ENCODE peak calls at places on chromosomes 13 and 19, in six cellular contexts. One of them, this sample, is unnamed.

GRCh38 chr19:48695743-48696352 is at the start of gene FUT2:
- DNase-seq in NCI-H774: peak; percentile 70
- DNase-seq in WTC11: peak; percentile 70
- DNase-seq in A549: no peak
- DNase-seq in NCI-H460: no peak
- DNase-seq in T-helper 2 cell: no peak
- DNase-seq in this sample: peak; percentile 59

GRCh38 chr19:49983645-49984229 is 22.8 kb upstream of the SIGLEC11 start:
- DNase-seq in NCI-H774: peak; percentile 44
- DNase-seq in WTC11: peak; percentile 79
- DNase-seq in A549: peak; percentile 57
- DNase-seq in NCI-H460: peak; percentile 50
- DNase-seq in T-helper 2 cell: peak; percentile 46
- DNase-seq in this sample: peak; percentile 71

GRCh38 chr19:42201489-42202289 is 15.8 kb downstream of the DEDD2 start:
- DNase-seq in NCI-H774: no peak
- DNase-seq in WTC11: no peak
- DNase-seq in A549: no peak
- DNase-seq in NCI-H460: no peak
- DNase-seq in T-helper 2 cell: no peak
- DNase-seq in this sample: no peak

GRCh38 chr13:25541434-25542123 is 169.8 kb downstream of the ATP8A2 start:
- DNase-seq in NCI-H774: no peak
- DNase-seq in WTC11: no peak
- DNase-seq in A549: no peak
- DNase-seq in NCI-H460: no peak
- DNase-seq in T-helper 2 cell: no peak
- DNase-seq in this sample: no peak

GRCh38 chr13:113954046-113954841 is 19.6 kb downstream of the C13orf46 start:
- DNase-seq in NCI-H774: no peak
- DNase-seq in WTC11: no peak
- DNase-seq in A549: no peak
- DNase-seq in NCI-H460: no peak
- DNase-seq in T-helper 2 cell: no peak
- DNase-seq in this sample: no peak

GRCh38 chr19:22144394-22144793 is 52.4 kb downstream of the ZNF676 start:
- DNase-seq in NCI-H774: no peak
- DNase-seq in WTC11: no peak
- DNase-seq in A549: peak; percentile 30
- DNase-seq in NCI-H460: no peak
- DNase-seq in T-helper 2 cell: no peak
- DNase-seq in this sample: no peak

GRCh38 chr13:36328821-36329220 is 17.4 kb downstream of the SPART start:
- DNase-seq in NCI-H774: no peak
- DNase-seq in WTC11: no peak
- DNase-seq in A549: no peak
- DNase-seq in NCI-H460: no peak
- DNase-seq in T-helper 2 cell: no peak
- DNase-seq in this sample: no peak

GRCh38 chr13:37187611-37188010 is 82.1 kb upstream of the CSNK1A1L start:
- DNase-seq in NCI-H774: no peak
- DNase-seq in WTC11: no peak
- DNase-seq in A549: no peak
- DNase-seq in NCI-H460: no peak
- DNase-seq in T-helper 2 cell: no peak
- DNase-seq in this sample: no peak

GRCh38 chr19:3420909-3421619 is 54.7 kb downstream of the NFIC start:
- DNase-seq in NCI-H774: no peak
- DNase-seq in WTC11: no peak
- DNase-seq in A549: no peak
- DNase-seq in NCI-H460: no peak
- DNase-seq in T-helper 2 cell: no peak
- DNase-seq in this sample: no peak

GRCh38 chr13:30742896-30743295 is 7.6 kb downstream of the ALOX5AP start:
- DNase-seq in NCI-H774: no peak
- DNase-seq in WTC11: no peak
- DNase-seq in A549: no peak
- DNase-seq in NCI-H460: no peak
- DNase-seq in T-helper 2 cell: no peak
- DNase-seq in this sample: no peak

GRCh38 chr13:104315606-104316005 is 1249.4 kb upstream of the SLC10A2 start:
- DNase-seq in NCI-H774: no peak
- DNase-seq in WTC11: no peak
- DNase-seq in A549: peak; percentile 47
- DNase-seq in NCI-H460: no peak
- DNase-seq in T-helper 2 cell: no peak
- DNase-seq in this sample: no peak

GRCh38 chr13:113581871-113582270 is 2.7 kb upstream of the TFDP1 start:
- DNase-seq in NCI-H774: no peak
- DNase-seq in WTC11: no peak
- DNase-seq in A549: no peak
- DNase-seq in NCI-H460: no peak
- DNase-seq in T-helper 2 cell: no peak
- DNase-seq in this sample: no peak

GRCh38 chr19:39499932-39500331 is 1.2 kb downstream of the DLL3 start:
- DNase-seq in NCI-H774: no peak
- DNase-seq in WTC11: no peak
- DNase-seq in A549: no peak
- DNase-seq in NCI-H460: no peak
- DNase-seq in T-helper 2 cell: no peak
- DNase-seq in this sample: no peak

GRCh38 chr19:18160792-18161690 is 8.1 kb downstream of the PIK3R2 start:
- DNase-seq in NCI-H774: peak; percentile 53
- DNase-seq in WTC11: peak; percentile 77
- DNase-seq in A549: peak; percentile 57
- DNase-seq in NCI-H460: peak; percentile 56
- DNase-seq in T-helper 2 cell: peak; percentile 75
- DNase-seq in this sample: peak; percentile 46

GRCh38 chr13:110506859-110507566 is 54.5 kb downstream of the RAB20 start:
- DNase-seq in NCI-H774: peak; percentile 42
- DNase-seq in WTC11: no peak
- DNase-seq in A549: peak; percentile 57
- DNase-seq in NCI-H460: no peak
- DNase-seq in T-helper 2 cell: no peak
- DNase-seq in this sample: no peak

GRCh38 chr13:96834626-96835025 is 159.7 kb downstream of the OXGR1 start:
- DNase-seq in NCI-H774: no peak
- DNase-seq in WTC11: no peak
- DNase-seq in A549: no peak
- DNase-seq in NCI-H460: no peak
- DNase-seq in T-helper 2 cell: no peak
- DNase-seq in this sample: no peak

GRCh38 chr19:35776102-35776788 is 881 bp downstream of the ARHGAP33 start:
- DNase-seq in NCI-H774: no peak
- DNase-seq in WTC11: no peak
- DNase-seq in A549: no peak
- DNase-seq in NCI-H460: no peak
- DNase-seq in T-helper 2 cell: no peak
- DNase-seq in this sample: no peak

GRCh38 chr19:58581227-58582141 is 8.3 kb upstream of the MZF1 start:
- DNase-seq in NCI-H774: no peak
- DNase-seq in WTC11: peak; percentile 97
- DNase-seq in A549: peak; percentile 90
- DNase-seq in NCI-H460: peak; percentile 20
- DNase-seq in T-helper 2 cell: peak; percentile 69
- DNase-seq in this sample: no peak

GRCh38 chr19:5953680-5954213 is 24.2 kb downstream of the RANBP3 start:
- DNase-seq in NCI-H774: no peak
- DNase-seq in WTC11: no peak
- DNase-seq in A549: no peak
- DNase-seq in NCI-H460: no peak
- DNase-seq in T-helper 2 cell: no peak
- DNase-seq in this sample: no peak

GRCh38 chr19:17605761-17606745 is 50.6 kb downstream of the COLGALT1 start:
- DNase-seq in NCI-H774: peak; percentile 92
- DNase-seq in WTC11: peak; percentile 95
- DNase-seq in A549: peak; percentile 95
- DNase-seq in NCI-H460: peak; percentile 78
- DNase-seq in T-helper 2 cell: peak; percentile 59
- DNase-seq in this sample: peak; percentile 79

GRCh38 chr19:38247734-38248268 is 8.4 kb downstream of the PPP1R14A start:
- DNase-seq in NCI-H774: no peak
- DNase-seq in WTC11: no peak
- DNase-seq in A549: no peak
- DNase-seq in NCI-H460: no peak
- DNase-seq in T-helper 2 cell: no peak
- DNase-seq in this sample: no peak

GRCh38 chr13:73220966-73221720 is 162.3 kb downstream of the KLF5 start:
- DNase-seq in NCI-H774: no peak
- DNase-seq in WTC11: peak; percentile 11
- DNase-seq in A549: peak; percentile 25
- DNase-seq in NCI-H460: no peak
- DNase-seq in T-helper 2 cell: no peak
- DNase-seq in this sample: peak; percentile 47

GRCh38 chr19:48837586-48838191 is 1.4 kb upstream of the HSD17B14 start:
- DNase-seq in NCI-H774: no peak
- DNase-seq in WTC11: peak; percentile 49
- DNase-seq in A549: no peak
- DNase-seq in NCI-H460: no peak
- DNase-seq in T-helper 2 cell: no peak
- DNase-seq in this sample: no peak

GRCh38 chr19:18282021-18282787 is 782 bp upstream of the JUND start:
- DNase-seq in NCI-H774: peak; percentile 24
- DNase-seq in WTC11: no peak
- DNase-seq in A549: no peak
- DNase-seq in NCI-H460: no peak
- DNase-seq in T-helper 2 cell: no peak
- DNase-seq in this sample: no peak

GRCh38 chr19:19504754-19505668 is 10.3 kb downstream of the TSSK6 start:
- DNase-seq in NCI-H774: no peak
- DNase-seq in WTC11: no peak
- DNase-seq in A549: no peak
- DNase-seq in NCI-H460: no peak
- DNase-seq in T-helper 2 cell: no peak
- DNase-seq in this sample: no peak

GRCh38 chr13:112711528-112712265 is 21.9 kb downstream of the ATP11A start:
- DNase-seq in NCI-H774: peak; percentile 63
- DNase-seq in WTC11: peak; percentile 74
- DNase-seq in A549: peak; percentile 80
- DNase-seq in NCI-H460: peak; percentile 52
- DNase-seq in T-helper 2 cell: no peak
- DNase-seq in this sample: no peak

GRCh38 chr13:29105779-29106178 is 285.6 kb downstream of the MTUS2 start:
- DNase-seq in NCI-H774: no peak
- DNase-seq in WTC11: peak; percentile 36
- DNase-seq in A549: peak; percentile 4
- DNase-seq in NCI-H460: peak; percentile 5
- DNase-seq in T-helper 2 cell: no peak
- DNase-seq in this sample: no peak